ENCODE peak calls at places on chromosome 15, in eight cellular contexts. One of them, this sample, is unnamed.

GRCh38 chr15:77869021-77869895 is 208.3 kb downstream of the TBC1D2B start:
- DNase-seq in IMR-90: no peak
- DNase-seq in body of pancreas: no peak
- DNase-seq in gastrocnemius medialis: no peak
- DNase-seq in Panc1: no peak
- DNase-seq in CD4-positive, alpha-beta memory T cell: no peak
- DNase-seq in aorta: no peak
- DNase-seq in SJSA1: no peak
- DNase-seq in this sample: no peak

GRCh38 chr15:31301687-31301990 is 25.0 kb upstream of the KLF13 start:
- DNase-seq in IMR-90: no peak
- DNase-seq in Panc1: no peak
- DNase-seq in aorta: no peak
- DNase-seq in SJSA1: no peak
- DNase-seq in body of pancreas: no peak
- DNase-seq in CD4-positive, alpha-beta memory T cell: no peak
- DNase-seq in gastrocnemius medialis: no peak
- DNase-seq in this sample: no peak

GRCh38 chr15:92733934-92734521 is 78.5 kb upstream of the FAM174B start:
- DNase-seq in gastrocnemius medialis: no peak
- DNase-seq in CD4-positive, alpha-beta memory T cell: peak; percentile 9
- DNase-seq in body of pancreas: peak; percentile 24
- DNase-seq in IMR-90: peak; percentile 11
- DNase-seq in SJSA1: no peak
- DNase-seq in aorta: peak; percentile 45
- DNase-seq in Panc1: no peak
- DNase-seq in this sample: no peak

GRCh38 chr15:28113426-28114113 is 14.5 kb upstream of the OCA2 start:
- DNase-seq in IMR-90: no peak
- DNase-seq in body of pancreas: no peak
- DNase-seq in SJSA1: no peak
- DNase-seq in aorta: no peak
- DNase-seq in Panc1: no peak
- DNase-seq in gastrocnemius medialis: no peak
- DNase-seq in CD4-positive, alpha-beta memory T cell: no peak
- DNase-seq in this sample: no peak

GRCh38 chr15:43277901-43278300 is 11.2 kb upstream of the TGM5 start:
- DNase-seq in aorta: no peak
- DNase-seq in CD4-positive, alpha-beta memory T cell: no peak
- DNase-seq in SJSA1: no peak
- DNase-seq in body of pancreas: no peak
- DNase-seq in Panc1: no peak
- DNase-seq in IMR-90: no peak
- DNase-seq in gastrocnemius medialis: peak; percentile 60
- DNase-seq in this sample: no peak

GRCh38 chr15:78195735-78196201 is 38.6 kb downstream of the ACSBG1 start:
- DNase-seq in IMR-90: no peak
- DNase-seq in Panc1: no peak
- DNase-seq in aorta: no peak
- DNase-seq in SJSA1: no peak
- DNase-seq in gastrocnemius medialis: no peak
- DNase-seq in CD4-positive, alpha-beta memory T cell: peak; percentile 46
- DNase-seq in body of pancreas: peak; percentile 49
- DNase-seq in this sample: peak; percentile 23

GRCh38 chr15:67094001-67094826 is 28.8 kb downstream of the SMAD3 start:
- DNase-seq in aorta: no peak
- DNase-seq in gastrocnemius medialis: no peak
- DNase-seq in IMR-90: no peak
- DNase-seq in Panc1: no peak
- DNase-seq in SJSA1: no peak
- DNase-seq in CD4-positive, alpha-beta memory T cell: no peak
- DNase-seq in body of pancreas: no peak
- DNase-seq in this sample: no peak

GRCh38 chr15:96326551-96327154 is 3.8 kb upstream of the NR2F2 start:
- DNase-seq in gastrocnemius medialis: no peak
- DNase-seq in CD4-positive, alpha-beta memory T cell: no peak
- DNase-seq in body of pancreas: no peak
- DNase-seq in IMR-90: no peak
- DNase-seq in aorta: peak; percentile 60
- DNase-seq in SJSA1: no peak
- DNase-seq in Panc1: no peak
- DNase-seq in this sample: no peak

GRCh38 chr15:92806763-92807162 is 93.4 kb upstream of the CHD2 start:
- DNase-seq in gastrocnemius medialis: no peak
- DNase-seq in SJSA1: no peak
- DNase-seq in IMR-90: no peak
- DNase-seq in aorta: peak; percentile 65
- DNase-seq in CD4-positive, alpha-beta memory T cell: no peak
- DNase-seq in body of pancreas: no peak
- DNase-seq in Panc1: no peak
- DNase-seq in this sample: no peak

GRCh38 chr15:56749982-56750381 is 16.7 kb upstream of the ZNF280D start:
- DNase-seq in SJSA1: no peak
- DNase-seq in Panc1: no peak
- DNase-seq in body of pancreas: no peak
- DNase-seq in aorta: no peak
- DNase-seq in gastrocnemius medialis: no peak
- DNase-seq in CD4-positive, alpha-beta memory T cell: no peak
- DNase-seq in IMR-90: peak; percentile 43
- DNase-seq in this sample: no peak

GRCh38 chr15:90883971-90884718 is at the start of gene FES:
- DNase-seq in aorta: peak; percentile 89
- DNase-seq in IMR-90: peak; percentile 46
- DNase-seq in body of pancreas: no peak
- DNase-seq in SJSA1: no peak
- DNase-seq in Panc1: no peak
- DNase-seq in CD4-positive, alpha-beta memory T cell: no peak
- DNase-seq in gastrocnemius medialis: peak; percentile 29
- DNase-seq in this sample: no peak

GRCh38 chr15:82530606-82531379 is 9.5 kb downstream of the RPS17 start:
- DNase-seq in body of pancreas: peak; percentile 88
- DNase-seq in SJSA1: peak; percentile 76
- DNase-seq in CD4-positive, alpha-beta memory T cell: peak; percentile 74
- DNase-seq in gastrocnemius medialis: no peak
- DNase-seq in Panc1: peak; percentile 69
- DNase-seq in IMR-90: peak; percentile 56
- DNase-seq in aorta: peak; percentile 68
- DNase-seq in this sample: peak; percentile 54

GRCh38 chr15:84859143-84859542 is 25.3 kb upstream of the SLC28A1 start:
- DNase-seq in body of pancreas: no peak
- DNase-seq in SJSA1: no peak
- DNase-seq in IMR-90: no peak
- DNase-seq in gastrocnemius medialis: no peak
- DNase-seq in CD4-positive, alpha-beta memory T cell: no peak
- DNase-seq in aorta: no peak
- DNase-seq in Panc1: no peak
- DNase-seq in this sample: no peak

GRCh38 chr15:88918738-88919137 is 5.6 kb upstream of the MFGE8 start:
- DNase-seq in IMR-90: peak; percentile 99
- DNase-seq in CD4-positive, alpha-beta memory T cell: no peak
- DNase-seq in aorta: peak; percentile 87
- DNase-seq in body of pancreas: no peak
- DNase-seq in SJSA1: peak; percentile 87
- DNase-seq in Panc1: peak; percentile 95
- DNase-seq in gastrocnemius medialis: peak; percentile 90
- DNase-seq in this sample: no peak

GRCh38 chr15:78149068-78149804 is at the start of gene IDH3A:
- DNase-seq in gastrocnemius medialis: peak; percentile 98
- DNase-seq in SJSA1: peak; percentile 99
- DNase-seq in IMR-90: peak; percentile 92
- DNase-seq in aorta: peak; percentile 100
- DNase-seq in CD4-positive, alpha-beta memory T cell: peak; percentile 98
- DNase-seq in Panc1: peak; percentile 71
- DNase-seq in body of pancreas: peak; percentile 100
- DNase-seq in this sample: peak; percentile 100

GRCh38 chr15:76431936-76432335 is 95.4 kb downstream of the ISL2 start:
- DNase-seq in Panc1: no peak
- DNase-seq in CD4-positive, alpha-beta memory T cell: no peak
- DNase-seq in aorta: no peak
- DNase-seq in body of pancreas: no peak
- DNase-seq in gastrocnemius medialis: no peak
- DNase-seq in SJSA1: no peak
- DNase-seq in IMR-90: peak; percentile 22
- DNase-seq in this sample: no peak

GRCh38 chr15:91940466-91941381 is 87.2 kb downstream of the SLCO3A1 start:
- DNase-seq in gastrocnemius medialis: no peak
- DNase-seq in IMR-90: no peak
- DNase-seq in CD4-positive, alpha-beta memory T cell: no peak
- DNase-seq in body of pancreas: no peak
- DNase-seq in Panc1: no peak
- DNase-seq in SJSA1: no peak
- DNase-seq in aorta: no peak
- DNase-seq in this sample: no peak

DNA sequence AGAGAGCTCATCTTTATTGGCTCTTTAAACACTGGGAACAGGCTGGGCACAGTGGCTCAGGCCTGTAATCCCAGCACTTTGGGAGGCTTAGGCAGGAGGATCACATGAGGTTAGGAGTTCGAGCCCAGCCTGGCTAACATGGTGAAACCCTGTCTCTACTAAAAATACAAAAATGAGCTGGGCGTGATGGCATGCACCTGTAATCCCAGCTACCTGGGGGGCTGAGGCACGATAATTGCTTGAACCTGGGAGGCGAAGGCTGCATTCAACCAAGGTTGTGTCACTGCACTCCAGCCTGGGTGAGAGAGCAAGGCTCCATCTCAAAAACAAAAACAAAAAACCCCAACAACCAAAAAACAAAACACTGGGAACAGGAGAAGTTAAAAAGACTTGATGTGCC is 72.1 kb downstream of the CHAC1 start:
- DNase-seq in SJSA1: no peak
- DNase-seq in CD4-positive, alpha-beta memory T cell: no peak
- DNase-seq in Panc1: no peak
- DNase-seq in gastrocnemius medialis: no peak
- DNase-seq in IMR-90: no peak
- DNase-seq in aorta: no peak
- DNase-seq in body of pancreas: no peak
- DNase-seq in this sample: no peak
- H3K9me3 ChIP-seq in SJSA1: no peaks in the 10 kb centered on the region
- H3K9me3 ChIP-seq in CD4-positive, alpha-beta memory T cell: no peaks in the 10 kb centered on the region
- H3K9me3 ChIP-seq in Panc1: no peaks in the 10 kb centered on the region
- H3K9me3 ChIP-seq in gastrocnemius medialis: no peaks in the 10 kb centered on the region
- H3K9me3 ChIP-seq in IMR-90: no peaks in the 10 kb centered on the region
- H3K9me3 ChIP-seq in aorta: no peaks in the 10 kb centered on the region
- H3K9me3 ChIP-seq in body of pancreas: no peaks in the 10 kb centered on the region
- H3K9me3 ChIP-seq in this sample: no peaks in the 10 kb centered on the region

DNA sequence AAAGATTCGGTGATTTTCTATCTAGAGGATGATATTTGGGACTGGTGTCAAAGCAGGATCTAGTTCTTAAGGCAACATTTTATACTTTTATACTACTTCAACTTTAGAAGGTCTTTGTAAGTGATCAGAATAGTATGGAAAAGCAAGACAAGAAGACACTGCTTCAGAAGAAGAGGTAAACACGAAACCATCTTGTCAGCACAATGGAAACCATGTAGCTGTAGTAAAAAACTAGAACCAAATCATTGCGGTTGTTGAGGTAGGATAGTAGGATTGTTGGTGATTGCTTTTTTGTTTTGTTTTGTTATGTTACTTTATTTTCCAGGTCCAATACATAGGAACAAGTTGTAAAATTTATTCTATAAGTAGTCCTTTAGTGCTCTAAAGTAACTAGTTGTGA is 40.0 kb downstream of the SEMA6D start:
- DNase-seq in body of pancreas: no peak
- DNase-seq in gastrocnemius medialis: no peak
- DNase-seq in IMR-90: no peak
- DNase-seq in Panc1: no peak
- DNase-seq in SJSA1: no peak
- DNase-seq in CD4-positive, alpha-beta memory T cell: no peak
- DNase-seq in aorta: no peak
- DNase-seq in this sample: no peak
- H3K9me3 ChIP-seq in body of pancreas: peaks cover 11% of the 10 kb centered on the region
- H3K9me3 ChIP-seq in gastrocnemius medialis: no peaks in the 10 kb centered on the region
- H3K9me3 ChIP-seq in IMR-90: peaks cover 3% of the 10 kb centered on the region
- H3K9me3 ChIP-seq in Panc1: no peaks in the 10 kb centered on the region
- H3K9me3 ChIP-seq in SJSA1: no peaks in the 10 kb centered on the region
- H3K9me3 ChIP-seq in CD4-positive, alpha-beta memory T cell: no peaks in the 10 kb centered on the region
- H3K9me3 ChIP-seq in aorta: peaks cover 5% of the 10 kb centered on the region
- H3K9me3 ChIP-seq in this sample: no peaks in the 10 kb centered on the region

DNA sequence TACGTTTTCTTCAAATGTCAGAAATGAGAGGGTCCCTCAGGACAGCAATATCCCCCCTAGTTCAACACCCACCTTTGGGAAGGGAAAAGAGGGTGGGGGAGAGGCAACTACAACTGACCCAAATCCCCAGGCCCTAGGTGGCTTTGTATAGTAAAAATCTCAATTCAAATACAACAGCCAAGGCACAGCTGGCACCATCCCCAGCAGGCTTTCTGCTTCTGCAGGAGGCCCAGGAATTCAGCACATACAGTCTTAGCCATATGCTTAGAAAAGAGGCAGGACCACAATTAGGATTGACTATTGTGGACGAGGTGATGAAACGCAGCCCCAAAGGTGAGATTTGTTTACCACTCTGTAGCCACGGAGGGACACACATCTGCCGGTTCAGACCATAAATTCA is 15.8 kb downstream of the NR2E3 start:
- DNase-seq in gastrocnemius medialis: no peak
- DNase-seq in CD4-positive, alpha-beta memory T cell: no peak
- DNase-seq in Panc1: no peak
- DNase-seq in IMR-90: no peak
- DNase-seq in body of pancreas: no peak
- DNase-seq in aorta: no peak
- DNase-seq in SJSA1: no peak
- DNase-seq in this sample: no peak
- H3K9me3 ChIP-seq in gastrocnemius medialis: no peaks in the 10 kb centered on the region
- H3K9me3 ChIP-seq in CD4-positive, alpha-beta memory T cell: no peaks in the 10 kb centered on the region
- H3K9me3 ChIP-seq in Panc1: peaks cover 24% of the 10 kb centered on the region
- H3K9me3 ChIP-seq in IMR-90: peaks cover 17% of the 10 kb centered on the region
- H3K9me3 ChIP-seq in body of pancreas: no peaks in the 10 kb centered on the region
- H3K9me3 ChIP-seq in aorta: peaks cover 7% of the 10 kb centered on the region
- H3K9me3 ChIP-seq in SJSA1: peaks cover 7% of the 10 kb centered on the region
- H3K9me3 ChIP-seq in this sample: peaks cover 3% of the 10 kb centered on the region

GRCh38 chr15:22262613-22263020 is 182.3 kb downstream of the OR4M2 start:
- DNase-seq in aorta: peak; percentile 65
- DNase-seq in Panc1: no peak
- DNase-seq in body of pancreas: no peak
- DNase-seq in SJSA1: no peak
- DNase-seq in gastrocnemius medialis: no peak
- DNase-seq in IMR-90: no peak
- DNase-seq in CD4-positive, alpha-beta memory T cell: peak; percentile 53
- DNase-seq in this sample: no peak

GRCh38 chr15:22265961-22266360 is 185.6 kb downstream of the OR4M2 start:
- DNase-seq in Panc1: no peak
- DNase-seq in IMR-90: no peak
- DNase-seq in CD4-positive, alpha-beta memory T cell: no peak
- DNase-seq in gastrocnemius medialis: no peak
- DNase-seq in aorta: no peak
- DNase-seq in SJSA1: no peak
- DNase-seq in body of pancreas: no peak
- DNase-seq in this sample: no peak

GRCh38 chr15:22263738-22264137 is 183.4 kb downstream of the OR4M2 start:
- DNase-seq in Panc1: no peak
- DNase-seq in IMR-90: no peak
- DNase-seq in body of pancreas: no peak
- DNase-seq in aorta: no peak
- DNase-seq in CD4-positive, alpha-beta memory T cell: no peak
- DNase-seq in gastrocnemius medialis: no peak
- DNase-seq in SJSA1: no peak
- DNase-seq in this sample: no peak

GRCh38 chr15:22265056-22265945 is 185.0 kb downstream of the OR4M2 start:
- DNase-seq in gastrocnemius medialis: no peak
- DNase-seq in aorta: no peak
- DNase-seq in IMR-90: no peak
- DNase-seq in body of pancreas: no peak
- DNase-seq in CD4-positive, alpha-beta memory T cell: peak; percentile 46
- DNase-seq in SJSA1: no peak
- DNase-seq in Panc1: no peak
- DNase-seq in this sample: no peak

GRCh38 chr15:22267761-22268160 is 187.4 kb downstream of the OR4M2 start:
- DNase-seq in Panc1: no peak
- DNase-seq in gastrocnemius medialis: no peak
- DNase-seq in IMR-90: no peak
- DNase-seq in CD4-positive, alpha-beta memory T cell: no peak
- DNase-seq in SJSA1: no peak
- DNase-seq in body of pancreas: no peak
- DNase-seq in aorta: no peak
- DNase-seq in this sample: no peak
- H3K9me3 ChIP-seq in Panc1: no peaks in the 10 kb centered on the region
- H3K9me3 ChIP-seq in gastrocnemius medialis: no peaks in the 10 kb centered on the region
- H3K9me3 ChIP-seq in IMR-90: peaks cover 30% of the 10 kb centered on the region
- H3K9me3 ChIP-seq in CD4-positive, alpha-beta memory T cell: no peaks in the 10 kb centered on the region
- H3K9me3 ChIP-seq in SJSA1: no peaks in the 10 kb centered on the region
- H3K9me3 ChIP-seq in body of pancreas: no peaks in the 10 kb centered on the region
- H3K9me3 ChIP-seq in aorta: no peaks in the 10 kb centered on the region
- H3K9me3 ChIP-seq in this sample: no peaks in the 10 kb centered on the region